ENCODE peak calls at places on chromosomes 1 and 21, in eight cellular contexts. One of them, this sample, is unnamed.
A peak's percentile ranks its signal among the peaks of the same experiment; 100 is the strongest.

GRCh38 chr1:19533626-19534025 is 48.3 kb upstream of the CAPZB start:
- DNase-seq in endothelial cell of umbilical vein: no peak
- DNase-seq in K562: peak; percentile 37
- DNase-seq in H1: no peak
- DNase-seq in HepG2: no peak
- DNase-seq in GM12878: no peak
- DNase-seq in HCT116: no peak
- DNase-seq in SK-N-SH: no peak
- DNase-seq in this sample: no peak

GRCh38 chr1:91732291-91732953 is 153.5 kb downstream of the TGFBR3 start:
- DNase-seq in endothelial cell of umbilical vein: peak; percentile 32
- DNase-seq in SK-N-SH: no peak
- DNase-seq in GM12878: no peak
- DNase-seq in HCT116: peak; percentile 66
- DNase-seq in HepG2: no peak
- DNase-seq in K562: peak; percentile 98
- DNase-seq in H1: no peak
- DNase-seq in this sample: peak; percentile 14

GRCh38 chr1:234612352-234613127 is 2.6 kb upstream of the IRF2BP2 start:
- DNase-seq in endothelial cell of umbilical vein: peak; percentile 97
- DNase-seq in HepG2: peak; percentile 100
- DNase-seq in GM12878: peak; percentile 97
- DNase-seq in SK-N-SH: peak; percentile 73
- DNase-seq in K562: peak; percentile 98
- DNase-seq in HCT116: peak; percentile 97
- DNase-seq in H1: no peak
- DNase-seq in this sample: peak; percentile 57

GRCh38 chr1:34547043-34547674 is 207.7 kb upstream of the GJB5 start:
- DNase-seq in GM12878: no peak
- DNase-seq in HepG2: peak; percentile 37
- DNase-seq in K562: peak; percentile 5
- DNase-seq in HCT116: peak; percentile 7
- DNase-seq in H1: peak; percentile 27
- DNase-seq in SK-N-SH: peak; percentile 18
- DNase-seq in endothelial cell of umbilical vein: no peak
- DNase-seq in this sample: peak; percentile 86

GRCh38 chr1:59072017-59072947 is 224.6 kb upstream of the FGGY start:
- DNase-seq in H1: no peak
- DNase-seq in HepG2: no peak
- DNase-seq in SK-N-SH: no peak
- DNase-seq in K562: peak; percentile 22
- DNase-seq in HCT116: no peak
- DNase-seq in GM12878: no peak
- DNase-seq in endothelial cell of umbilical vein: peak; percentile 80
- DNase-seq in this sample: peak; percentile 26

GRCh38 chr21:45670731-45671130 is 27.2 kb downstream of the PCBP3 start:
- DNase-seq in GM12878: no peak
- DNase-seq in HepG2: no peak
- DNase-seq in HCT116: no peak
- DNase-seq in SK-N-SH: no peak
- DNase-seq in H1: no peak
- DNase-seq in endothelial cell of umbilical vein: no peak
- DNase-seq in K562: no peak
- DNase-seq in this sample: no peak

GRCh38 chr1:34164510-34165381 is at the start of gene CSMD2:
- DNase-seq in endothelial cell of umbilical vein: peak; percentile 1
- DNase-seq in SK-N-SH: peak; percentile 83
- DNase-seq in K562: no peak
- DNase-seq in HepG2: no peak
- DNase-seq in H1: no peak
- DNase-seq in HCT116: no peak
- DNase-seq in GM12878: no peak
- DNase-seq in this sample: peak; percentile 85

GRCh38 chr1:37037675-37038074 is 3.4 kb upstream of the GRIK3 start:
- DNase-seq in HCT116: no peak
- DNase-seq in SK-N-SH: no peak
- DNase-seq in endothelial cell of umbilical vein: no peak
- DNase-seq in H1: no peak
- DNase-seq in HepG2: no peak
- DNase-seq in GM12878: no peak
- DNase-seq in K562: no peak
- DNase-seq in this sample: peak; percentile 40

GRCh38 chr1:154706851-154707250 is 98.9 kb upstream of the ADAR start:
- DNase-seq in K562: no peak
- DNase-seq in H1: no peak
- DNase-seq in SK-N-SH: no peak
- DNase-seq in HepG2: no peak
- DNase-seq in HCT116: no peak
- DNase-seq in GM12878: no peak
- DNase-seq in endothelial cell of umbilical vein: no peak
- DNase-seq in this sample: no peak

GRCh38 chr1:41698916-41699860 is 214.7 kb upstream of the EDN2 start:
- DNase-seq in GM12878: peak; percentile 86
- DNase-seq in K562: no peak
- DNase-seq in H1: no peak
- DNase-seq in HepG2: no peak
- DNase-seq in HCT116: no peak
- DNase-seq in SK-N-SH: no peak
- DNase-seq in endothelial cell of umbilical vein: no peak
- DNase-seq in this sample: no peak

GRCh38 chr1:154221815-154222081 is 993 bp downstream of the UBAP2L start:
- DNase-seq in HCT116: no peak
- DNase-seq in GM12878: no peak
- DNase-seq in endothelial cell of umbilical vein: peak; percentile 61
- DNase-seq in SK-N-SH: no peak
- DNase-seq in H1: no peak
- DNase-seq in K562: peak; percentile 40
- DNase-seq in HepG2: peak; percentile 31
- DNase-seq in this sample: peak; percentile 16

GRCh38 chr1:41152622-41153044 is 89.5 kb downstream of the SCMH1 start:
- DNase-seq in HCT116: no peak
- DNase-seq in HepG2: no peak
- DNase-seq in SK-N-SH: no peak
- DNase-seq in H1: no peak
- DNase-seq in GM12878: no peak
- DNase-seq in endothelial cell of umbilical vein: no peak
- DNase-seq in K562: no peak
- DNase-seq in this sample: no peak

GRCh38 chr1:21869620-21870121 is 57.6 kb downstream of the LDLRAD2 start:
- DNase-seq in SK-N-SH: peak; percentile 87
- DNase-seq in HepG2: peak; percentile 20
- DNase-seq in K562: no peak
- DNase-seq in GM12878: no peak
- DNase-seq in H1: no peak
- DNase-seq in HCT116: peak; percentile 18
- DNase-seq in endothelial cell of umbilical vein: peak; percentile 87
- DNase-seq in this sample: no peak

GRCh38 chr1:210706246-210706645 is 377.5 kb downstream of the HHAT start:
- DNase-seq in HCT116: no peak
- DNase-seq in GM12878: no peak
- DNase-seq in K562: no peak
- DNase-seq in HepG2: no peak
- DNase-seq in endothelial cell of umbilical vein: no peak
- DNase-seq in H1: no peak
- DNase-seq in SK-N-SH: no peak
- DNase-seq in this sample: no peak

DNA sequence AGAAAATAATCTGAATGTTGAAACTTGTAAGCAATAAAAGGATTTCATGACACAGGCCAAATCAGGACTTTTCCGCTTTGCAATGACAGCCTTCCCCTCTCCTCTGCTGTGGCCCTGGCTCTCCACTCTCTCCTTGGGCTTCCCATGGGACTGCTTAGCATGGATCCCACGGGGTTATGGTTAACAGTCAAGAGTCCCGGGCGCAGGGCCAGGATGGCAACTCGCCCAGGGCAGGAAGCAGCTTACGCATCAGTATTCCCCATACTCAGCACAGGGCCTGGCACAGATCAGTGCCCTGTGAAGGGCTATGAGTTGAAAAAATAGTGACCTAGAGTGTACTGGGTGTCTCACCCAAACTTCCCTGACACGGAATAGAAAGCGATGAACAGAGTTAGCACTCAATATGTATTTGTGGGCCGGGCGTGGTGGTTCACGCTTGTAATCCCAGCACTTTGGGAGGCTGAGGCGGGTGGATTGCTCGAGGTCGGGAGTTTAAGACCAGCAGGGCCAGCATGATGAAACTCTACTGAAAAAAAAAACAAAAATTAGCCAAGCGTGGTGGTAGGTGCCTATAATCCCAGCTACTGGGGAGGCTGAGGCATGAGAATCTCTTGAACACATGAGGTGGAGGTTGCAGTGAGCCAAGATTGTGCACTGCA is 29.1 kb upstream of the GRHL3 start:
- DNase-seq in endothelial cell of umbilical vein: peak; percentile 93
- DNase-seq in H1: no peak
- DNase-seq in SK-N-SH: peak; percentile 65
- DNase-seq in HepG2: no peak
- DNase-seq in K562: no peak
- DNase-seq in HCT116: no peak
- DNase-seq in GM12878: no peak
- DNase-seq in this sample: no peak
- TF ChIP-seq POLR2AphosphoS5 in endothelial cell of umbilical vein: peak; percentile 44
- TF ChIP-seq POLR2AphosphoS5 in H1: no peak
- TF ChIP-seq POLR2AphosphoS5 in SK-N-SH: no peak
- TF ChIP-seq POLR2AphosphoS5 in HepG2: no peak
- TF ChIP-seq POLR2AphosphoS5 in K562: no peak
- TF ChIP-seq POLR2AphosphoS5 in HCT116: peak; percentile 47
- TF ChIP-seq POLR2AphosphoS5 in GM12878: no peak
- TF ChIP-seq POLR2AphosphoS5 in this sample: no peak

GRCh38 chr1:246647513-246647912 is 76.7 kb upstream of the SCCPDH start:
- DNase-seq in HCT116: no peak
- DNase-seq in K562: peak; percentile 15
- DNase-seq in endothelial cell of umbilical vein: no peak
- DNase-seq in SK-N-SH: no peak
- DNase-seq in HepG2: no peak
- DNase-seq in GM12878: no peak
- DNase-seq in H1: no peak
- DNase-seq in this sample: peak; percentile 22

GRCh38 chr1:246641394-246641793 is 75.1 kb downstream of the CNST start:
- DNase-seq in endothelial cell of umbilical vein: no peak
- DNase-seq in HCT116: no peak
- DNase-seq in K562: no peak
- DNase-seq in SK-N-SH: no peak
- DNase-seq in H1: no peak
- DNase-seq in HepG2: no peak
- DNase-seq in GM12878: no peak
- DNase-seq in this sample: no peak

GRCh38 chr1:246651012-246651411 is 73.2 kb upstream of the SCCPDH start:
- DNase-seq in HCT116: no peak
- DNase-seq in SK-N-SH: no peak
- DNase-seq in H1: no peak
- DNase-seq in K562: no peak
- DNase-seq in HepG2: no peak
- DNase-seq in endothelial cell of umbilical vein: peak; percentile 26
- DNase-seq in GM12878: no peak
- DNase-seq in this sample: no peak

GRCh38 chr1:246642719-246643118 is 76.5 kb downstream of the CNST start:
- DNase-seq in H1: no peak
- DNase-seq in K562: no peak
- DNase-seq in HepG2: no peak
- DNase-seq in HCT116: no peak
- DNase-seq in endothelial cell of umbilical vein: no peak
- DNase-seq in SK-N-SH: no peak
- DNase-seq in GM12878: no peak
- DNase-seq in this sample: no peak

DNA sequence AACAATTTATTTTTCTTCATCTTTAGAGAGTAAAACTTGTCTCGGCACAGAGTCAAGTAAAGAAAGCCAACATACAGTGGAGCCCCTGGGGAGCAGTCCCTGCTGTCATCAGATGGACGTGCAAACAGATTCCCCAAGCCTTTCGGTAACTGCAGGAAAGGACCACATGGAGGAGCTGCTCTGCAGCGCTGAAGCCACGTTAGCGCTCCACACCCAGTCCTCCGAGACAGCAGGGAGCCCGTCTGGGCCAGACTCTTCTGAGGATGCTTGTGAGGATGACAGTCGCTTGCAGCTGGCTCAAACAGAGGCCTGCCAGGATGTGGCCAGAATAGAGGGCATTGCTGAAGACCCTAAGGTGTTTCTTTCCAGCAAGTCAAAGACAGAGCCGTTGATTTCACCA is 77.1 kb upstream of the SCCPDH start:
- DNase-seq in HCT116: no peak
- DNase-seq in H1: peak; percentile 58
- DNase-seq in GM12878: no peak
- DNase-seq in HepG2: no peak
- DNase-seq in SK-N-SH: peak; percentile 52
- DNase-seq in K562: peak; percentile 55
- DNase-seq in endothelial cell of umbilical vein: no peak
- DNase-seq in this sample: peak; percentile 94
- H2AFZ ChIP-seq in HCT116: no peak overlapping the region
- H2AFZ ChIP-seq in H1: no peak overlapping the region
- H2AFZ ChIP-seq in GM12878: no peak overlapping the region
- H2AFZ ChIP-seq in HepG2: no peak overlapping the region
- H2AFZ ChIP-seq in SK-N-SH: no peak overlapping the region
- H2AFZ ChIP-seq in K562: no peak overlapping the region
- H2AFZ ChIP-seq in endothelial cell of umbilical vein: no peak overlapping the region
- H2AFZ ChIP-seq in this sample: no peak overlapping the region

DNA sequence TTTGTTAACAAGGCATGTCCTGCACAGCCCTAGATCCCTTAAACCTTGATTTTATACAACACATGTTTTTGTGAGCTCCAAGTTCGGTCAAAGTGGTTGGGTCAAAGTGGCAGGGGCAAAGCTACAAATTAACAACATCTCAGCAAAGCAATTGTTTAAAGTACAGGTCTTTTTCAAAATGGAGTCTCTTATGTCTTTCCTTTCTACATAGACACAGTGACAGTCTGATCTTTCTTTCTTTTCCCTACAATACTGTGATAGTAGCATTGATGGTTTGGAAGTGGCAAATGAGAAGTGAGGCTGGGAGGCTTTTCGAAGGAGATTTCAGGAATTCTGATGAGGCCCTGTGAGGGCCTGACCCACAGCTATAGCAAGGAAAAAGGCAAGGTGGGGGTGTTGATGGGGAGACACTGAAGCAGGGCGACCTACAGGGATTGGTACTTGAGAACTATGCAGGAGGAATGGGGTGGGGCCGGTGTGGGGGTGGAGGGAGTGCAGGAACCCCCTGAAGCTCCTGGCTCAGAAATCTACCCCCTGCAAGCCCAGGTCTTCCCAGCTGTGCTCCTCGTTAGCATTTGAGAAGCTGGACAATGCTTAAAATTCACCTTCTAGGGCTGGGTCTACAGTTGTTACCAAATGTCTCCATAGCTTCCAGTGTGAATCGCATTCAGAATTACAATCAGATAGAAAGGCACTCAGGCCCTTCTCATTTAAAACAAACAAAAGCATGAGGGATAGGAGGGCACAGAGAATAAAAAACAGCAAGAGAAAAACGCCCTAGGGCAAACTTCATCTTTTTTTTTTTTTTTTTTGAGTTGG is 102.6 kb upstream of the PPM1J start:
- DNase-seq in HepG2: no peak
- DNase-seq in HCT116: no peak
- DNase-seq in K562: no peak
- DNase-seq in SK-N-SH: no peak
- DNase-seq in GM12878: no peak
- DNase-seq in endothelial cell of umbilical vein: no peak
- DNase-seq in H1: peak; percentile 99
- DNase-seq in this sample: peak; percentile 94
- TF ChIP-seq POLR2AphosphoS5 in HepG2: no peak
- TF ChIP-seq POLR2AphosphoS5 in HCT116: no peak
- TF ChIP-seq POLR2AphosphoS5 in K562: no peak
- TF ChIP-seq POLR2AphosphoS5 in SK-N-SH: no peak
- TF ChIP-seq POLR2AphosphoS5 in GM12878: no peak
- TF ChIP-seq POLR2AphosphoS5 in endothelial cell of umbilical vein: no peak
- TF ChIP-seq POLR2AphosphoS5 in H1: no peak
- TF ChIP-seq POLR2AphosphoS5 in this sample: peak; percentile 57

GRCh38 chr1:25028587-25028909 is 98.5 kb upstream of the RUNX3 start:
- DNase-seq in SK-N-SH: no peak
- DNase-seq in H1: no peak
- DNase-seq in GM12878: no peak
- DNase-seq in endothelial cell of umbilical vein: no peak
- DNase-seq in HCT116: no peak
- DNase-seq in HepG2: no peak
- DNase-seq in K562: no peak
- DNase-seq in this sample: no peak
- H2AFZ ChIP-seq in SK-N-SH: no peak overlapping the region
- H2AFZ ChIP-seq in H1: no peak overlapping the region
- H2AFZ ChIP-seq in GM12878: no peak overlapping the region
- H2AFZ ChIP-seq in endothelial cell of umbilical vein: no peak overlapping the region
- H2AFZ ChIP-seq in HCT116: no peak overlapping the region
- H2AFZ ChIP-seq in HepG2: no peak overlapping the region
- H2AFZ ChIP-seq in K562: no peak overlapping the region
- H2AFZ ChIP-seq in this sample: no peak overlapping the region